ENCODE peak calls at places on chromosomes 16 and 17, in six cellular contexts. P is GM12891, X is K562, O is H1, E is GM12878, M is HepG2. Z is an unnamed sample.
A peak's percentile ranks its signal among the peaks of the same experiment; 100 is the strongest.

GRCh38 chr16:3637371-3637923 is 17.0 kb upstream of the DNASE1 start:
- DNase-seq in O (no peak), P (no peak), E (no peak), X (no peak), M (peak; percentile 60), Z (no peak)

GRCh38 chr17:62597920-62598319 is 29.6 kb upstream of the MRC2 start:
- DNase-seq in O (no peak), M (no peak), E (no peak), P (no peak), X (no peak), Z (no peak)

GRCh38 chr16:30896203-30896889 is at the start of gene CTF1:
- DNase-seq in X (peak; percentile 82), E (no peak), M (peak; percentile 39), P (no peak), O (peak; percentile 89), Z (no peak)

GRCh38 chr16:17173134-17173729 is 297.5 kb downstream of the XYLT1 start:
- DNase-seq in X (no peak), P (no peak), E (no peak), M (peak; percentile 24), O (no peak), Z (no peak)

GRCh38 chr17:8062435-8062806 is 23.6 kb downstream of the ALOX15B start:
- DNase-seq in E (no peak), O (no peak), P (no peak), X (no peak), M (no peak), Z (no peak)

GRCh38 chr16:72072514-72073342 is 9.7 kb downstream of the HPR start:
- DNase-seq in E (no peak), M (peak; percentile 96), P (no peak), X (peak; percentile 42), O (no peak), Z (no peak)

GRCh38 chr16:19400709-19401108 is 17.0 kb upstream of the TMC5 start:
- DNase-seq in E (no peak), X (no peak), P (no peak), O (peak; percentile 55), M (no peak), Z (no peak)

GRCh38 chr16:57446530-57447141 is 549 bp downstream of the CIAPIN1 start:
- DNase-seq in M (no peak), O (no peak), P (peak; percentile 41), E (no peak), X (peak; percentile 36), Z (peak; percentile 33)

GRCh38 chr17:39705786-39706348 is 6.0 kb downstream of the ERBB2 start:
- DNase-seq in X (no peak), E (no peak), P (no peak), O (no peak), M (no peak), Z (no peak)

GRCh38 chr16:87461466-87461975 is 31.3 kb downstream of the ZCCHC14 start:
- DNase-seq in P (no peak), O (peak; percentile 87), M (peak; percentile 97), X (peak; percentile 95), E (no peak), Z (peak; percentile 54)

GRCh38 chr17:80070375-80071115 is 30.8 kb upstream of the GAA start:
- DNase-seq in O (no peak), X (no peak), P (no peak), E (no peak), M (no peak), Z (no peak)

GRCh38 chr17:77281024-77281903 is 140.5 kb downstream of the SEC14L1 start:
- DNase-seq in P (peak; percentile 91), X (peak; percentile 96), E (no peak), M (peak; percentile 65), O (peak; percentile 87), Z (peak; percentile 92)

GRCh38 chr17:45234641-45235040 is 13.0 kb downstream of the FMNL1 start:
- DNase-seq in P (no peak), X (peak; percentile 60), E (no peak), M (peak; percentile 69), O (peak; percentile 73), Z (no peak)

GRCh38 chr17:20145567-20145966 is 136.4 kb downstream of the SPECC1 start:
- DNase-seq in E (no peak), P (no peak), M (no peak), X (no peak), O (no peak), Z (no peak)

GRCh38 chr16:67326115-67326471 is 448 bp downstream of the KCTD19 start:
- DNase-seq in M (no peak), P (no peak), E (no peak), X (no peak), O (no peak), Z (no peak)

GRCh38 chr16:17470871-17471744 is at the start of gene XYLT1:
- DNase-seq in X (peak; percentile 45), O (peak; percentile 81), E (no peak), P (no peak), M (no peak), Z (no peak)

GRCh38 chr17:42436401-42436800 is 13.3 kb upstream of the CAVIN1 start:
- DNase-seq in P (no peak), O (no peak), M (peak; percentile 82), E (no peak), X (peak; percentile 10), Z (no peak)

GRCh38 chr17:80864751-80865150 is 126.9 kb upstream of the CHMP6 start:
- DNase-seq in X (no peak), O (no peak), E (no peak), P (no peak), M (no peak), Z (no peak)

GRCh38 chr17:80265205-80266068 is 4.8 kb downstream of the RNF213 start:
- DNase-seq in X (no peak), P (no peak), E (peak; percentile 84), M (no peak), O (no peak), Z (no peak)

GRCh38 chr17:28896884-28897768 is at the start of gene FLOT2:
- DNase-seq in P (no peak), E (no peak), O (peak; percentile 83), X (peak; percentile 88), M (peak; percentile 54), Z (no peak)

GRCh38 chr16:51276335-51276734 is 125.3 kb upstream of the SALL1 start:
- DNase-seq in O (no peak), X (no peak), E (no peak), M (no peak), P (no peak), Z (no peak)

GRCh38 chr16:11497329-11497805 is 89.4 kb downstream of the LITAF start:
- DNase-seq in X (no peak), O (peak; percentile 67), P (no peak), E (peak; percentile 37), M (peak; percentile 66), Z (no peak)

GRCh38 chr16:89974860-89975259 is 26.3 kb downstream of the DEF8 start:
- DNase-seq in O (no peak), P (no peak), X (no peak), M (no peak), E (no peak), Z (no peak)

DNA sequence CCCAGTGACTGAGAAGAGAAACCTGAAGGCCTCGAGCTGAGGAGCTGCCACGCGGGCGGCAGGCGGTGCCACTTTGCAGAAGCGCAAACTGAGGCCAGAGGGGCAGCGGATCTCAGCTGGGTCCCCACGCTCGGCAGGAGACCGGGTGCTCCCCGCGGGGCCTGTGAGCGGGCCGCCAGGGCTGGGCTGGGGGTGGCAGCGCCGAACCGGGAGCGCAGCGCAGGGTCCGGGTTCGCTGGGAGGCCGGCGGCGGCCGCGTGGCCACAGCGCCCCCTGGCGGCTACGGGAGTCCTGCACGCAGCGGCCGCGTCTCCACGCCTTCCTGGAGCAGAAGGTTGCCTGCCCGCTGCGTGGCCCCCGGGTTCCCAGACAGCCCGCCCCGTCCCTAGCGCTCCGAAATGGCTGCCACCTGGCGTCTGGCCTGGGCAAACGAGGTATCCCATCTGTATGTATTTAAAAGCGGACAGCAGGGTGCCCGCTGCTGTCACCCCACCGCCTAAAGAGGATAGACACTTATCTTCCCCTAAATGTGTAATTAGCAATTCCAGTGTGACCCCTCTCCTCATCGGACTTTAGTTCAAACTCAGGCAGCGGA is 96.1 kb upstream of the CDH5 start:
- DNase-seq in P (peak; percentile 88), O (peak; percentile 94), X (peak; percentile 91), M (peak; percentile 65), E (no peak), Z (peak; percentile 84)
- TF ChIP-seq POLR2A in P (no peak), O (no peak), X (no peak), M (no peak), E (no peak), Z (no peak)

DNA sequence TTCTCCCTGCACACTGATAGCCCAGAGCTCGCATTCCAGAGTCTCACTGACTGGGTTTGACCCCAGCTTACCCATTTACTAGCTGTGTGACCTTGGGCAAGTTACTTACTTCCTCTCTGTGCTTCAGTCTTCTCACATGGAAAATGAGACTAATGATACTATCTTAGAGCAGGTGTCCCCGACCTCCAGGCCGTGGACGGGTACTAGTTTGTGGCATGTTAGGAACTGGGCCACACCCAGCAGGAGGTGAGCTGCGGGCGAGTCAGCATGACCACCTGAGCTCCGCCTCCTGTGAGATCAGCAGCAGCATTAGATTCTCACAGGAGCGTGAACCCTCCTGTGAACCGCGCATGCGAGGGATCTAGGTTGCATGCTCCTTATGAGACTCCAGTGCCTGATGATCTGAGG is 15.8 kb downstream of the ANKFY1 start:
- DNase-seq in P (no peak), O (no peak), M (peak; percentile 55), X (peak; percentile 29), E (no peak), Z (no peak)
- TF ChIP-seq TAF1 in P (no peak), O (no peak), M (no peak), X (no peak), E (no peak), Z (no peak)

DNA sequence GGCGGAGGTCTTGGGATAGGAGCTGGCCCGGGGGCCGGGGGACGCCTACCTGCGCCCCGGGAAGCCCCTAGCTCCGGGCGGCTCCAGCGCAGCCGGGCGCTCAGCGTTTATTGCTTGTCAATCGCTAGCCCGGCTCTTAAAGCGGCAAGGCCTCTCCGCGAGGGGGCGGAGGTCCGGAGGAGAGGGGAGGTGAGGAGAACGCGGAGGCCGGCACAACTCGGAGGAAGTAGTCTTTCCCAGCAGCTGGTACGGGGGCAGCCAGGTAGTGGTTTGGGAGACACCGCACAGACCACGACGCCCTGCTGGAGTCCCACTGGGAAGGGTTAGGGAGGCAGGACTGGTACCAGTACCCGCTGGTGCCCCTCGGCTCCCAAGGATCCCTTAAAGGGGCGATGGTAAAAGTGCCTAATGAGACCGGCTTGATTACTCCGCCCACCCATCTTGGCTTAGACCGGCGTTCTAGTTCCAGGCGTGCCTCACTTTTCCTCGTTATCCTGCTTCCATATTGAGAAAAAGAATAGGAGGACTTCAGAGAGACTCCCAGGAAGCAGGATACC is at the start of gene MPP2:
- DNase-seq in X (peak; percentile 80), M (peak; percentile 20), E (no peak), O (peak; percentile 91), P (peak; percentile 61), Z (peak; percentile 46)
- TF ChIP-seq POLR2AphosphoS5 in X (no peak), M (no peak), E (no peak), O (no peak), P (no peak), Z (no peak)

DNA sequence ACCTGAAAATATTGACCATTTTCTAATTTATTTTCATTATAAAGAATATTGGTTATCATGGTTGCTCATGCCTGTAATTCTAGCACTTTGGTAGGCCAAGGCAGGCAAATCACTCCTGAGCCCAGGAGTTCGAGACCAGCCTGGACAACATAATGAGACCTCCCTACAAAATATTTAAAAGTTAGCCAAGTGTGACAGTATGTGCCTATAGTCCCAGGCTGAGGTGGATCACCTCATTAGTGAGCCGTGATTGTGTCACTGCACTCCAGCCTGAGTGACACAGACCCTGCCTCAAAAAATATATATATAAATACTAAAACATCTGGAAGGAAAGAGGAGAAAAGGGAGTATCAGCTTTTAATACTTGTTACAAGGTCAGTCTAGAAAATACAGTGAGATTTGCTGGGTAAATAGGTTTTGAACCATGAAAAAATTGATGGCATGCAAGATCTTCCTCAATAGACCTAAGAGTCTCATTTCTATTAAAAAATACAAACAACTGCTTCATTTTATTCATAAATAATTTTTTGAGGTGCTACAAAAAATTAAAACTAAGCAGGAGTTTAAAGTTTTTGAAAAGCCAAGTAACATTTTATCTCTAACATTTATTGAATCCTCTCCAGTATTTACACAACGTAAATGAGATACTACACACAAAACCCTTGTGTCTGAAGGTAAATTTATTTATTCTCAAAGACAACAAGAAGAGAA is 47.7 kb downstream of the TUBD1 start:
- DNase-seq in P (no peak), X (no peak), M (no peak), E (no peak), O (no peak), Z (no peak)
- TF ChIP-seq POLR2A in P (no peak), X (no peak), M (no peak), E (no peak), O (no peak), Z (no peak)

Z was measured in GM12892.